ENCODE peak calls at places on chromosomes 2 and 18, in eight cellular contexts. One of them, this sample, is unnamed.

GRCh38 chr2:77108915-77109314 is 413.3 kb downstream of the LRRTM4 start:
- DNase-seq in brain microvascular endothelial cell: no peak
- DNase-seq in K562: no peak
- DNase-seq in CD8-positive, alpha-beta T cell: no peak
- DNase-seq in neural progenitor cell: no peak
- DNase-seq in pancreas: no peak
- DNase-seq in sigmoid colon: no peak
- DNase-seq in HL-60: no peak
- DNase-seq in this sample: no peak

GRCh38 chr2:36376992-36377738 is 21.6 kb downstream of the CRIM1 start:
- DNase-seq in brain microvascular endothelial cell: no peak
- DNase-seq in pancreas: peak
- DNase-seq in sigmoid colon: no peak
- DNase-seq in HL-60: no peak
- DNase-seq in neural progenitor cell: no peak
- DNase-seq in K562: no peak
- DNase-seq in CD8-positive, alpha-beta T cell: no peak
- DNase-seq in this sample: no peak

GRCh38 chr2:132911726-132912724 is 242.0 kb upstream of the LYPD1 start:
- DNase-seq in sigmoid colon: no peak
- DNase-seq in HL-60: no peak
- DNase-seq in K562: no peak
- DNase-seq in CD8-positive, alpha-beta T cell: no peak
- DNase-seq in pancreas: peak
- DNase-seq in neural progenitor cell: peak
- DNase-seq in brain microvascular endothelial cell: peak
- DNase-seq in this sample: no peak

GRCh38 chr2:215619989-215620388 is 184.1 kb upstream of the FN1 start:
- DNase-seq in neural progenitor cell: no peak
- DNase-seq in K562: peak
- DNase-seq in brain microvascular endothelial cell: no peak
- DNase-seq in sigmoid colon: no peak
- DNase-seq in HL-60: peak
- DNase-seq in pancreas: no peak
- DNase-seq in CD8-positive, alpha-beta T cell: no peak
- DNase-seq in this sample: no peak

GRCh38 chr2:24635181-24635580 is 144.1 kb downstream of the NCOA1 start:
- DNase-seq in neural progenitor cell: no peak
- DNase-seq in pancreas: no peak
- DNase-seq in CD8-positive, alpha-beta T cell: no peak
- DNase-seq in brain microvascular endothelial cell: no peak
- DNase-seq in HL-60: no peak
- DNase-seq in K562: peak
- DNase-seq in sigmoid colon: no peak
- DNase-seq in this sample: no peak

GRCh38 chr2:26873584-26873983 is 25.7 kb downstream of the DPYSL5 start:
- DNase-seq in brain microvascular endothelial cell: no peak
- DNase-seq in HL-60: no peak
- DNase-seq in K562: no peak
- DNase-seq in sigmoid colon: no peak
- DNase-seq in CD8-positive, alpha-beta T cell: no peak
- DNase-seq in neural progenitor cell: no peak
- DNase-seq in pancreas: no peak
- DNase-seq in this sample: no peak

GRCh38 chr18:63257453-63257852 is 62.1 kb downstream of the BCL2 start:
- DNase-seq in neural progenitor cell: no peak
- DNase-seq in CD8-positive, alpha-beta T cell: no peak
- DNase-seq in sigmoid colon: no peak
- DNase-seq in HL-60: no peak
- DNase-seq in brain microvascular endothelial cell: no peak
- DNase-seq in K562: no peak
- DNase-seq in pancreas: no peak
- DNase-seq in this sample: no peak

GRCh38 chr18:44823782-44824181 is 143.1 kb downstream of the SETBP1 start:
- DNase-seq in neural progenitor cell: no peak
- DNase-seq in CD8-positive, alpha-beta T cell: no peak
- DNase-seq in pancreas: no peak
- DNase-seq in K562: no peak
- DNase-seq in HL-60: no peak
- DNase-seq in brain microvascular endothelial cell: no peak
- DNase-seq in sigmoid colon: no peak
- DNase-seq in this sample: peak

GRCh38 chr18:12307871-12308385 is at the start of gene TUBB6:
- DNase-seq in HL-60: no peak
- DNase-seq in CD8-positive, alpha-beta T cell: no peak
- DNase-seq in pancreas: peak
- DNase-seq in K562: peak
- DNase-seq in brain microvascular endothelial cell: peak
- DNase-seq in neural progenitor cell: peak
- DNase-seq in sigmoid colon: peak
- DNase-seq in this sample: no peak

GRCh38 chr2:182941939-182942338 is 75.5 kb upstream of the FRZB start:
- DNase-seq in neural progenitor cell: no peak
- DNase-seq in K562: peak
- DNase-seq in pancreas: no peak
- DNase-seq in sigmoid colon: no peak
- DNase-seq in HL-60: no peak
- DNase-seq in brain microvascular endothelial cell: no peak
- DNase-seq in CD8-positive, alpha-beta T cell: no peak
- DNase-seq in this sample: no peak

GRCh38 chr18:56869189-56869777 is 218.1 kb downstream of the WDR7 start:
- DNase-seq in pancreas: peak
- DNase-seq in brain microvascular endothelial cell: peak
- DNase-seq in CD8-positive, alpha-beta T cell: no peak
- DNase-seq in HL-60: peak
- DNase-seq in K562: peak
- DNase-seq in sigmoid colon: no peak
- DNase-seq in neural progenitor cell: peak
- DNase-seq in this sample: peak

GRCh38 chr2:222057249-222058073 is 241.3 kb downstream of the PAX3 start:
- DNase-seq in HL-60: no peak
- DNase-seq in neural progenitor cell: peak
- DNase-seq in pancreas: no peak
- DNase-seq in CD8-positive, alpha-beta T cell: no peak
- DNase-seq in K562: peak
- DNase-seq in sigmoid colon: no peak
- DNase-seq in brain microvascular endothelial cell: no peak
- DNase-seq in this sample: no peak

GRCh38 chr18:57466745-57467144 is 31.6 kb downstream of the ONECUT2 start:
- DNase-seq in neural progenitor cell: no peak
- DNase-seq in pancreas: no peak
- DNase-seq in sigmoid colon: no peak
- DNase-seq in K562: no peak
- DNase-seq in brain microvascular endothelial cell: no peak
- DNase-seq in HL-60: no peak
- DNase-seq in CD8-positive, alpha-beta T cell: no peak
- DNase-seq in this sample: no peak

GRCh38 chr2:189236066-189236465 is 56.5 kb upstream of the COL5A2 start:
- DNase-seq in pancreas: no peak
- DNase-seq in brain microvascular endothelial cell: peak
- DNase-seq in CD8-positive, alpha-beta T cell: no peak
- DNase-seq in neural progenitor cell: no peak
- DNase-seq in HL-60: no peak
- DNase-seq in K562: no peak
- DNase-seq in sigmoid colon: no peak
- DNase-seq in this sample: no peak

GRCh38 chr2:168679741-168680140 is 122.7 kb upstream of the NOSTRIN start:
- DNase-seq in HL-60: no peak
- DNase-seq in brain microvascular endothelial cell: no peak
- DNase-seq in CD8-positive, alpha-beta T cell: no peak
- DNase-seq in pancreas: no peak
- DNase-seq in neural progenitor cell: no peak
- DNase-seq in K562: no peak
- DNase-seq in sigmoid colon: no peak
- DNase-seq in this sample: no peak

GRCh38 chr2:45595724-45596435 is 15.2 kb downstream of the SRBD1 start:
- DNase-seq in CD8-positive, alpha-beta T cell: no peak
- DNase-seq in neural progenitor cell: no peak
- DNase-seq in HL-60: no peak
- DNase-seq in pancreas: peak
- DNase-seq in brain microvascular endothelial cell: peak
- DNase-seq in K562: no peak
- DNase-seq in sigmoid colon: no peak
- DNase-seq in this sample: peak

GRCh38 chr18:59547691-59548182 is 149.5 kb downstream of the CCBE1 start:
- DNase-seq in brain microvascular endothelial cell: peak
- DNase-seq in CD8-positive, alpha-beta T cell: no peak
- DNase-seq in HL-60: no peak
- DNase-seq in sigmoid colon: no peak
- DNase-seq in K562: no peak
- DNase-seq in pancreas: no peak
- DNase-seq in neural progenitor cell: peak
- DNase-seq in this sample: peak
- TF ChIP-seq CTCF in brain microvascular endothelial cell: peak
- TF ChIP-seq CTCF in CD8-positive, alpha-beta T cell: no peak
- TF ChIP-seq CTCF in HL-60: no peak
- TF ChIP-seq CTCF in sigmoid colon: peak
- TF ChIP-seq CTCF in K562: no peak
- TF ChIP-seq CTCF in pancreas: no peak
- TF ChIP-seq CTCF in neural progenitor cell: no peak
- TF ChIP-seq CTCF in this sample: peak

DNA sequence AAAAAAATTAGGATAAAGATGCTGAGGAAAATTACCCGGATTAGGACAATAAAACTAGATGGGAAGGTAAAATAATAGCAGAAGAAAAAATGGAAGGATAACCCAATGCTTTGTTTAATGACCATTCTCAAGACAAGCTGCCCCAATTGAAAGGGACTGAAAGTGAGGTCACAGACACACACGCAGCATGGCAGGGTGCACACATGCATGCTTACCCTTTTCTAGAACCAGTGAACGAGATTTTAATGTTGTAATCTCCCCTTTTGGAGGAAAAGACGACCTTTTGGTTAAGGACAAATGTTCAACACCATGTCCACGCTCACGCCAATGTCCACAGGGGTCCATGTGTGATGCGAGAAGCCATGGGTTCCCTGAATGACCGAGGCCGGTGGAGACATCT is 70.9 kb downstream of the DDX1 start:
- DNase-seq in HL-60: no peak
- DNase-seq in pancreas: no peak
- DNase-seq in CD8-positive, alpha-beta T cell: no peak
- DNase-seq in brain microvascular endothelial cell: no peak
- DNase-seq in neural progenitor cell: no peak
- DNase-seq in sigmoid colon: no peak
- DNase-seq in K562: no peak
- DNase-seq in this sample: no peak
- H3K4me3 ChIP-seq in HL-60: no peak
- H3K4me3 ChIP-seq in pancreas: no peak
- H3K4me3 ChIP-seq in CD8-positive, alpha-beta T cell: no peak
- H3K4me3 ChIP-seq in brain microvascular endothelial cell: no peak
- H3K4me3 ChIP-seq in neural progenitor cell: no peak
- H3K4me3 ChIP-seq in sigmoid colon: no peak
- H3K4me3 ChIP-seq in K562: no peak
- H3K4me3 ChIP-seq in this sample: no peak

DNA sequence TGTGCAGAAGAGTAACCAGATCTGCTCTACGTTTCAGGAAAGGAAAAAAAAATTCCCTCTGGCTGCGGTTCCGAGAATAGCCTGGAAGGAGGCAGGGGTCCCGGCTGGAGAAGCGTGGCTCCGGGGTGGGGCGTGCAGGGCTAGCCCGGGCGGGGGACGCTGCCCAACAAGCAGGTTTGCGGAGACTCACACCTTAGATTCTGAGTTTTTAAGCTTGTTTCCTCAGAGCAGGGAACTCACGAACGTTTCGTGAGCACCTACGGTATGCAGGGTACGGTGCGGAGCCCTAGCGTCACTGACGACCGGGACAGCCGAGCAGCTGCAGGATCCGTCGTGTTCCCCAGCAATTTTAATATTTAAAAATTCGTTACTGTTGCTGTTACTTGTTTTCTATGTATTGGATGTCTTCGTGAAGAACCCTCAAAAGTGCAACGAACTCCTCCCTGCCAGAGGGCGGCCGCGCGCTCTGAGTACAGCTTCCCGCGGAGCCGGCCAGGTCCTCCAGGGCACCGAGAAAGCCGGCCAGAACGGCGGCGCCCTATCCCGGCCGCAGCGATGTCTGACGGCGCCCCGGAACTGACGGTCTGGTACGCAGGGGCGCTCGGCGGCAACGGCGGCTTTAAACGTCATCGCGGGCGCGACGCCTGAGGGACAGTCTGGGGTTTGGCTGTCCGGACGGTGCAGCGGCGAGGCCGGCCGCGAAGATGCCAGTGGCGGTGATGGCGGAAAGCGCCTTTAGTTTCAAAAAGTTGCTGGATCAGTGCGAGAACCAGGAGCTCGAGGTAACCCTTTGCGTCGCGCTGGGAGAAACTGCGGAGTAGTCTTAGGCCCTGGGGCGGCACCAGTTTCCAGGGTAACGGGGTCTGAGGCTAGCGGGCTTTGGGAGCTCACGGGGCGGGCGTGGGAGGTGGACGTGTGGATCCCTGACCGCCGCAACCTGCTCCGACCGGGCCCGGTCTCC is at the start of gene COPS8:
- DNase-seq in pancreas: peak
- DNase-seq in K562: peak
- DNase-seq in HL-60: peak
- DNase-seq in brain microvascular endothelial cell: peak
- DNase-seq in neural progenitor cell: peak
- DNase-seq in sigmoid colon: peak
- DNase-seq in CD8-positive, alpha-beta T cell: peak
- DNase-seq in this sample: peak
- TF ChIP-seq CTCF in pancreas: no peak
- TF ChIP-seq CTCF in K562: peak
- TF ChIP-seq CTCF in HL-60: no peak
- TF ChIP-seq CTCF in brain microvascular endothelial cell: peak
- TF ChIP-seq CTCF in neural progenitor cell: peak
- TF ChIP-seq CTCF in sigmoid colon: peak
- TF ChIP-seq CTCF in CD8-positive, alpha-beta T cell: peak
- TF ChIP-seq CTCF in this sample: peak

GRCh38 chr2:157596992-157597681 is 31.5 kb downstream of the ACVR1C start:
- DNase-seq in sigmoid colon: peak
- DNase-seq in CD8-positive, alpha-beta T cell: peak
- DNase-seq in pancreas: peak
- DNase-seq in K562: peak
- DNase-seq in brain microvascular endothelial cell: peak
- DNase-seq in HL-60: peak
- DNase-seq in neural progenitor cell: peak
- DNase-seq in this sample: no peak
- H3K4me3 ChIP-seq in sigmoid colon: no peak
- H3K4me3 ChIP-seq in CD8-positive, alpha-beta T cell: peak
- H3K4me3 ChIP-seq in pancreas: no peak
- H3K4me3 ChIP-seq in K562: no peak
- H3K4me3 ChIP-seq in brain microvascular endothelial cell: peak
- H3K4me3 ChIP-seq in HL-60: no peak
- H3K4me3 ChIP-seq in neural progenitor cell: peak
- H3K4me3 ChIP-seq in this sample: peak

This sample was measured in astrocyte of the cerebellum.